ENCODE peak calls at places on chromosome 21, in seven cellular contexts. T, Z, X, N, G, S and K are unnamed samples.

GRCh38 chr21:28148400-28149064 is 844.1 kb downstream of the LTN1 start:
- DNase-seq in N (no peak), X (no peak), S (no peak), T (no peak), G (no peak), Z (no peak), K (no peak)

GRCh38 chr21:29613021-29613420 is 314.3 kb downstream of the BACH1 start:
- DNase-seq in Z (no peak), N (no peak), G (no peak), X (no peak), S (no peak), T (no peak), K (no peak)

GRCh38 chr21:18477059-18477458 is 73.5 kb upstream of the TMPRSS15 start:
- DNase-seq in X (no peak), S (no peak), T (no peak), Z (no peak), G (no peak), N (no peak), K (no peak)

GRCh38 chr21:44454747-44455523 is at the start of gene LRRC3:
- DNase-seq in G (peak; percentile 98), T (peak; percentile 45), N (no peak), Z (peak; percentile 93), S (peak; percentile 2), X (no peak), K (peak; percentile 25)

GRCh38 chr21:32562426-32562825 is 22.9 kb downstream of the TCP10L start:
- DNase-seq in X (no peak), T (peak; percentile 19), N (no peak), Z (peak; percentile 49), S (peak; percentile 52), G (no peak), K (no peak)

GRCh38 chr21:45129231-45129923 is 55.0 kb downstream of the ADARB1 start:
- DNase-seq in G (no peak), Z (peak; percentile 35), T (no peak), N (no peak), S (no peak), X (no peak), K (no peak)

GRCh38 chr21:46634966-46635323 is 529 bp upstream of the PRMT2 start:
- DNase-seq in G (no peak), T (peak; percentile 55), S (peak; percentile 56), X (no peak), N (no peak), Z (peak; percentile 77), K (peak; percentile 62)

GRCh38 chr21:28294046-28294445 is 698.6 kb downstream of the LTN1 start:
- DNase-seq in S (peak; percentile 50), X (no peak), T (no peak), N (no peak), Z (peak; percentile 41), G (no peak), K (peak; percentile 49)

GRCh38 chr21:34186119-34186719 is 112.8 kb downstream of the MRPS6 start:
- DNase-seq in X (no peak), Z (no peak), T (peak; percentile 63), S (no peak), N (no peak), G (no peak), K (no peak)

GRCh38 chr21:29258626-29259335 is 39.9 kb upstream of the BACH1 start:
- DNase-seq in N (no peak), G (no peak), X (no peak), Z (peak; percentile 80), S (peak; percentile 46), T (no peak), K (peak; percentile 96)

GRCh38 chr21:39103689-39104088 is 79.6 kb downstream of the PSMG1 start:
- DNase-seq in Z (peak; percentile 26), S (no peak), T (no peak), G (no peak), X (no peak), N (no peak), K (no peak)

GRCh38 chr21:45469273-45470086 is 64.5 kb downstream of the COL18A1 start:
- DNase-seq in Z (no peak), N (no peak), X (no peak), G (peak; percentile 79), T (no peak), S (no peak), K (no peak)

GRCh38 chr21:37032877-37033471 is 26.5 kb downstream of the RIPPLY3 start:
- DNase-seq in N (peak; percentile 18), G (no peak), T (no peak), S (peak; percentile 31), X (no peak), Z (peak; percentile 67), K (peak; percentile 30)

GRCh38 chr21:28642891-28643290 is 349.8 kb downstream of the LTN1 start:
- DNase-seq in S (no peak), G (no peak), X (no peak), N (no peak), Z (no peak), T (no peak), K (no peak)

GRCh38 chr21:42582422-42583149 is 68.9 kb downstream of the SLC37A1 start:
- DNase-seq in T (no peak), N (no peak), S (no peak), Z (no peak), G (no peak), X (peak; percentile 47), K (no peak)

GRCh38 chr21:43193651-43194302 is 25.0 kb downstream of the CRYAA start:
- DNase-seq in G (no peak), Z (peak; percentile 83), S (peak; percentile 49), T (no peak), N (no peak), X (no peak), K (peak; percentile 73)

GRCh38 chr21:32004281-32004680 is 131.5 kb downstream of the HUNK start:
- DNase-seq in S (no peak), T (no peak), N (no peak), Z (peak; percentile 13), G (no peak), X (no peak), K (peak; percentile 20)